ENCODE peak calls at places on chromosomes 6 and 20, in five cellular contexts. P, V, C, E and W are unnamed samples.

GRCh38 chr20:16107172-16107870 is 465.9 kb downstream of the KIF16B start:
- DNase-seq in P (no peak), V (no peak), C (no peak), E (no peak), W (no peak)

GRCh38 chr6:130670142-130670541 is 157.1 kb upstream of the SMLR1 start:
- DNase-seq in P (no peak), V (peak; percentile 13), C (no peak), E (no peak), W (no peak)

GRCh38 chr6:69138893-69139494 is 503.9 kb downstream of the ADGRB3 start:
- DNase-seq in P (no peak), V (no peak), C (no peak), E (no peak), W (peak; percentile 20)

GRCh38 chr20:48749437-48749836 is 78.4 kb downstream of the PREX1 start:
- DNase-seq in P (no peak), V (no peak), C (no peak), E (no peak), W (no peak)

GRCh38 chr6:117600008-117600743 is 2.1 kb downstream of the GOPC start:
- DNase-seq in P (peak; percentile 36), V (no peak), C (no peak), E (no peak), W (no peak)

GRCh38 chr6:27630727-27631613 is 158.1 kb upstream of the ZNF184 start:
- DNase-seq in P (peak; percentile 82), V (peak; percentile 74), C (peak; percentile 44), E (peak; percentile 49), W (peak; percentile 92)

GRCh38 chr20:6265204-6265904 is 142.5 kb upstream of the FERMT1 start:
- DNase-seq in P (no peak), V (peak; percentile 55), C (peak; percentile 7), E (no peak), W (peak; percentile 61)

GRCh38 chr6:33634986-33635385 is 13.9 kb downstream of the ITPR3 start:
- DNase-seq in P (no peak), V (no peak), C (no peak), E (no peak), W (no peak)

GRCh38 chr6:140011537-140011936 is 637.1 kb upstream of the CITED2 start:
- DNase-seq in P (no peak), V (peak; percentile 46), C (no peak), E (no peak), W (no peak)

GRCh38 chr20:51360451-51361230 is 181.9 kb downstream of the NFATC2 start:
- DNase-seq in P (no peak), V (no peak), C (peak; percentile 62), E (no peak), W (no peak)

GRCh38 chr20:47235853-47236638 is 120.5 kb downstream of the ZMYND8 start:
- DNase-seq in P (no peak), V (no peak), C (no peak), E (no peak), W (no peak)

GRCh38 chr20:33926425-33926824 is 67.3 kb upstream of the RALY start:
- DNase-seq in P (no peak), V (no peak), C (no peak), E (no peak), W (no peak)

GRCh38 chr6:39280247-39280731 is 33.9 kb downstream of the KCNK17 start:
- DNase-seq in P (no peak), V (no peak), C (peak; percentile 69), E (no peak), W (no peak)

GRCh38 chr20:6045566-6045965 is 8.3 kb downstream of the LRRN4 start:
- DNase-seq in P (no peak), V (no peak), C (no peak), E (no peak), W (no peak)

GRCh38 chr20:57390604-57391438 is at the start of gene RBM38:
- DNase-seq in P (peak; percentile 96), V (peak; percentile 56), C (peak; percentile 19), E (no peak), W (peak; percentile 81)

GRCh38 chr20:57388953-57389694 is 2.1 kb upstream of the RBM38 start:
- DNase-seq in P (peak; percentile 90), V (peak; percentile 56), C (peak; percentile 26), E (no peak), W (peak; percentile 80)

GRCh38 chr20:57387945-57388351 is 3.2 kb upstream of the RBM38 start:
- DNase-seq in P (no peak), V (no peak), C (no peak), E (no peak), W (no peak)

GRCh38 chr20:57391439-57392129 is 388 bp downstream of the RBM38 start:
- DNase-seq in P (peak; percentile 69), V (no peak), C (no peak), E (no peak), W (peak; percentile 33)

DNA sequence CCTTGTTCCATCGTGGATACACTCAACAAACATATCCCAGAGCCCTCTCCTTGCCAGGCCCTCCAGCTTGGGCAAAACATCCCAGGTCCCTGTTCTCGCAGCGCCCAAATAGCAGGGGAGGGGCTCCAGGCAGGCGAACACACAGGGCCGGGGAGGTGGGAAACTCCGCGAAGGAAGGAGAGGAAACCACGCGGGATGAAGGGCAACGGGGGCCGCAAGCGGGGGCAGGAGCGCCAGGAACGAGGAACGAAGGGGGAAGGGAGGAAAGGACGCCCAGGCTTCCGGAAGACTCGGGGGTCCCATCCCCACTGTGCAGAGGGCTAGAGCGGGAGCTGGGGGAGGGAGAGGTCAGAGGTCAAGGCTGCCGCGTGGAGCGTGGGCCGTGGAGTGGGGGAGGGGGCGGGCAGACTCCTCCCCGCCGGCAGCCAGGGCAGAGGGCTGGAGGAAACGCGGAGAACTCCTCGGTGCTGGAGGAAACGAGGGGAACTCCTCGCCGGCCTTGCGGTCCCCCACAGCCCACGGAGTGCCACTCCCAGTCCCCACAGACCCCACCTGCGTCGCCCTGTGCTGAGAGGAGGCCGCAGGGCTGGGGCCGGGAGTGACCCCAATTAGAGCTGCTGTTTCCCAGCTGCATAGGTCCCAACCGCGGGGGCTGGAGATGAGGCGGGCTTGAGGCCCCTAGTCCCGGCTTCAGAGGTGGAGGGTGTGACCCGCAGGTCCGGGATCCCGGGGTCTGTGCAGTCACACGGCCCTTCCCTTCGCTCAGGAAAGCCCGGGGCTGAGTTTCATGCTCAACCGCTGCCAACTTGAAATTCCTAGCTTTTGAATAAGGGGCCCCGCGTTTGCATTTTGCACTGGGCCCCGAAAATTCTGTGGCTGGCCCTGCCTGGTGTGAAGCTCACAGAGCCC is 1.2 kb upstream of the RBM38 start:
- DNase-seq in P (peak; percentile 72), V (no peak), C (no peak), E (no peak), W (peak; percentile 60)
- TF ChIP-seq EZH2 in P (no peak), V (no peak), C (no peak), E (no peak), W (no peak)

GRCh38 chr20:9838378-9839295 is at the start of gene PAK5:
- DNase-seq in P (no peak), V (peak; percentile 53), C (peak; percentile 1), E (no peak), W (peak; percentile 96)

GRCh38 chr20:9837634-9838033 is 1.2 kb downstream of the PAK5 start:
- DNase-seq in P (no peak), V (no peak), C (no peak), E (no peak), W (no peak)

GRCh38 chr20:9835302-9835701 is 3.6 kb downstream of the PAK5 start:
- DNase-seq in P (no peak), V (no peak), C (no peak), E (no peak), W (no peak)

GRCh38 chr20:9839626-9840025 is 750 bp upstream of the PAK5 start:
- DNase-seq in P (no peak), V (no peak), C (no peak), E (no peak), W (no peak)

GRCh38 chr20:9838035-9838377 is 870 bp downstream of the PAK5 start:
- DNase-seq in P (no peak), V (no peak), C (no peak), E (no peak), W (peak; percentile 6)
- H2AFZ ChIP-seq in P (no peak overlapping the region), V (no peak overlapping the region), C (no peak overlapping the region), E (no peak overlapping the region), W (peak overlapping the region; percentile 99)

DNA sequence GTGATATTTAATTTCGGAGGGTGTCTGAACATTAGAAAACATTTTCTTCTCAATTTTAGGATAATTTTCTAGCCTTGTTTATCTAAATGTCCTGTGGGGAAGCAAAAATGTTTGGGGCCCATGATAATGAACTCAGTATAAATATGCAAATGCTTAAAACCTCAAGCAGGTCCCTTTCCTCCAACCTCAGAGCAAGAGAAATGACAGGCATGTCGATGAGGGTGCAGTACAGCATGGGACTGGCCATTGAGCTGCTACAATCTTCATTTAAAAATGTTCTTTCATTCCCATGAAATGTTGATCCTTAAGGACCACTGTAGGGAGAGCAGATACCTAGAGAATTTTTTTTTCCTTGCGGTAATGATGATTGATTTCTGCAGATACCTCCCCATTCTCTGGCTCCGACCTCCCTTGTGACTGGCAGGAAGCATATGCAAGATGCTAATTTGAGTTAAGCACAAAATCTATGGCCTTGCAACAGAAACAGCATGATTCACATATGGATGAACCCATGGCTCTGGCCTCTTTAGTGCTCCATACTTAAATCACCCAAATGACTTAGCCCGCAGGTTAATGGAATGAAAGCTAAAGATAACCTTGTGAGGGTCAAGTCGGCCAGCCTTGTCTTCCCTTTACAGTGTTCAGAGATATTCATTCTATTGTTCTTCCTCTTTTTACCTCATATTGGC is 243.4 kb downstream of the SOX4 start:
- DNase-seq in P (no peak), V (no peak), C (no peak), E (no peak), W (no peak)
- TF ChIP-seq REST in P (no peak), V (no peak), C (no peak), E (no peak), W (no peak)

DNA sequence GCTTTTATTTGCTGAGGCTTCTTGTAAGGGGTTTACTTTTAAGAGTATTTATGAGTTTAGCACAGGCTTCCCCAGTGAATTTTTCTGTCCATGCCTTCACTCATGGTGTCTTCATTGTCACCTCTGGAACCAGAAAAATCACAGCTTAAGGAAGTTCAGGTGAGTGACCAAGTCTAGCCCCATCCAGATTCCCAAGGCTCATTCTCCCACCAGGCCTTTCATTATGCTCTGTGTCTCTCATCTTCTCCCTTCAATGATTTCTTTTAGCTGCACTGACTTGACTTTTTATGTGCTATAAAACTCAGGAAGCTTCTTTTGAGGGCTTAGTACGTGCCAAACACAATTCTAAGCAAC is 64.9 kb upstream of the NEDD9 start:
- DNase-seq in P (no peak), V (no peak), C (no peak), E (no peak), W (no peak)
- TF ChIP-seq EZH2 in P (no peak), V (no peak), C (no peak), E (no peak), W (no peak)

GRCh38 chr6:169224185-169224695 is 29.4 kb downstream of the THBS2 start:
- DNase-seq in P (peak; percentile 69), V (peak; percentile 16), C (no peak), E (no peak), W (no peak)
- H2AFZ ChIP-seq in P (no peak overlapping the region), V (no peak overlapping the region), C (no peak overlapping the region), E (no peak overlapping the region), W (no peak overlapping the region)